ENCODE peak calls at places on chromosome 5, in nine cellular contexts. W is astrocyte of the spinal cord, S is sigmoid colon, M is GM10248, C is IMR-90, K is GM13977, Y is progenitor cell of endocrine pancreas, G is WTC11, Q is esophagus squamous epithelium. E is an unnamed sample.

GRCh38 chr5:135800656-135801055 is 33.8 kb upstream of the SLC25A48 start:
- DNase-seq in W (no peak), S (no peak), M (no peak), C (no peak), K (no peak), Y (no peak), G (no peak), Q (no peak), E (no peak)

GRCh38 chr5:94385767-94386166 is 232.6 kb downstream of the KIAA0825 start:
- DNase-seq in W (no peak), S (no peak), M (no peak), C (no peak), K (no peak), Y (no peak), G (no peak), Q (no peak), E (no peak)

GRCh38 chr5:68504306-68504705 is 288.8 kb downstream of the PIK3R1 start:
- DNase-seq in W (no peak), S (no peak), M (no peak), C (no peak), K (no peak), Y (no peak), G (no peak), Q (no peak), E (no peak)

GRCh38 chr5:67003906-67004729 is 192.5 kb downstream of the CD180 start:
- DNase-seq in W (peak), S (peak), M (peak), C (peak), K (peak), Y (peak), G (peak), Q (peak), E (peak)

GRCh38 chr5:55603947-55604346 is 69.2 kb upstream of the PLPP1 start:
- DNase-seq in W (peak), S (no peak), M (no peak), C (peak), K (no peak), Y (no peak), G (no peak), Q (no peak), E (no peak)

GRCh38 chr5:139919308-139919707 is 123.7 kb downstream of the PSD2 start:
- DNase-seq in W (no peak), S (no peak), M (no peak), C (no peak), K (no peak), Y (no peak), G (no peak), Q (no peak), E (no peak)

GRCh38 chr5:21661129-21661528 is 1192.0 kb downstream of the CDH12 start:
- DNase-seq in W (no peak), S (no peak), M (no peak), C (peak), K (no peak), Y (no peak), G (no peak), Q (no peak), E (no peak)

GRCh38 chr5:53027913-53028312 is 38.8 kb downstream of the ITGA2 start:
- DNase-seq in W (peak), S (no peak), M (no peak), C (peak), K (no peak), Y (no peak), G (no peak), Q (no peak), E (no peak)

GRCh38 chr5:163661358-163661757 is 155.9 kb downstream of the MAT2B start:
- DNase-seq in W (no peak), S (no peak), M (no peak), C (no peak), K (no peak), Y (no peak), G (no peak), Q (no peak), E (no peak)

GRCh38 chr5:96431376-96432244 is 1.4 kb downstream of the PCSK1 start:
- DNase-seq in W (peak), S (no peak), M (peak), C (peak), K (no peak), Y (no peak), G (peak), Q (no peak), E (no peak)

GRCh38 chr5:147452137-147452838 is 57.6 kb downstream of the DPYSL3 start:
- DNase-seq in W (peak), S (peak), M (no peak), C (no peak), K (no peak), Y (no peak), G (peak), Q (no peak), E (no peak)

GRCh38 chr5:2602451-2603045 is 148.9 kb downstream of the IRX2 start:
- DNase-seq in W (no peak), S (no peak), M (no peak), C (no peak), K (no peak), Y (no peak), G (no peak), Q (no peak), E (no peak)

GRCh38 chr5:31942546-31942945 is 231.6 kb downstream of the GOLPH3 start:
- DNase-seq in W (no peak), S (no peak), M (no peak), C (peak), K (no peak), Y (no peak), G (no peak), Q (no peak), E (no peak)

GRCh38 chr5:39198080-39198479 is 21.3 kb downstream of the FYB1 start:
- DNase-seq in W (peak), S (no peak), M (no peak), C (no peak), K (no peak), Y (no peak), G (no peak), Q (no peak), E (no peak)

GRCh38 chr5:179154346-179154990 is 94.3 kb downstream of the ZNF354C start:
- DNase-seq in W (no peak), S (peak), M (no peak), C (no peak), K (no peak), Y (no peak), G (peak), Q (no peak), E (no peak)

GRCh38 chr5:74530316-74530917 is 110.1 kb downstream of the ENC1 start:
- DNase-seq in W (peak), S (no peak), M (no peak), C (peak), K (no peak), Y (no peak), G (no peak), Q (no peak), E (no peak)

GRCh38 chr5:72141440-72142271 is 34.4 kb downstream of the MAP1B start:
- DNase-seq in W (peak), S (no peak), M (no peak), C (peak), K (no peak), Y (no peak), G (no peak), Q (no peak), E (no peak)

GRCh38 chr5:60611099-60611719 is 88.8 kb downstream of the DEPDC1B start:
- DNase-seq in W (no peak), S (no peak), M (no peak), C (no peak), K (no peak), Y (no peak), G (no peak), Q (no peak), E (no peak)

GRCh38 chr5:119411935-119412623 is 40.2 kb upstream of the HSD17B4 start:
- DNase-seq in W (peak), S (peak), M (peak), C (peak), K (peak), Y (peak), G (peak), Q (no peak), E (peak)

GRCh38 chr5:115749016-115749415 is 67.4 kb downstream of the CDO1 start:
- DNase-seq in W (no peak), S (no peak), M (no peak), C (no peak), K (no peak), Y (no peak), G (no peak), Q (no peak), E (no peak)

GRCh38 chr5:10507575-10508024 is 56.3 kb upstream of the ANKRD33B start:
- DNase-seq in W (no peak), S (no peak), M (no peak), C (peak), K (no peak), Y (no peak), G (no peak), Q (no peak), E (no peak)

GRCh38 chr5:139660105-139660915 is 12.2 kb downstream of the CXXC5 start:
- DNase-seq in W (peak), S (peak), M (no peak), C (no peak), K (no peak), Y (no peak), G (no peak), Q (no peak), E (no peak)

GRCh38 chr5:54243483-54244080 is 66.8 kb downstream of the ARL15 start:
- DNase-seq in W (peak), S (no peak), M (peak), C (peak), K (peak), Y (peak), G (no peak), Q (no peak), E (peak)

GRCh38 chr5:143495823-143496275 is 92.4 kb upstream of the NR3C1 start:
- DNase-seq in W (peak), S (no peak), M (no peak), C (peak), K (no peak), Y (no peak), G (no peak), Q (no peak), E (no peak)

GRCh38 chr5:135158982-135159381 is 125.0 kb upstream of the PITX1 start:
- DNase-seq in W (no peak), S (no peak), M (no peak), C (no peak), K (no peak), Y (no peak), G (no peak), Q (no peak), E (no peak)

GRCh38 chr5:112935675-112936074 is 13.6 kb upstream of the REEP5 start:
- DNase-seq in W (no peak), S (no peak), M (no peak), C (peak), K (no peak), Y (no peak), G (no peak), Q (no peak), E (no peak)

GRCh38 chr5:67355135-67355729 is 158.6 kb upstream of the CD180 start:
- DNase-seq in W (no peak), S (no peak), M (no peak), C (no peak), K (no peak), Y (no peak), G (no peak), Q (no peak), E (no peak)

GRCh38 chr5:117405197-117405596 is 830.6 kb upstream of the SEMA6A start:
- DNase-seq in W (no peak), S (no peak), M (no peak), C (no peak), K (no peak), Y (no peak), G (no peak), Q (no peak), E (no peak)

GRCh38 chr5:72599519-72600400 is 92.5 kb upstream of the ZNF366 start:
- DNase-seq in W (peak), S (no peak), M (no peak), C (peak), K (no peak), Y (no peak), G (no peak), Q (no peak), E (no peak)

GRCh38 chr5:157388148-157388547 is 71.9 kb upstream of the NIPAL4 start:
- DNase-seq in W (no peak), S (no peak), M (no peak), C (peak), K (no peak), Y (no peak), G (no peak), Q (no peak), E (no peak)

GRCh38 chr5:133565993-133566392 is 46.3 kb downstream of the FSTL4 start:
- DNase-seq in W (peak), S (no peak), M (no peak), C (peak), K (no peak), Y (peak), G (peak), Q (no peak), E (peak)

GRCh38 chr5:42943931-42944631 is 96.0 kb downstream of the ANXA2R start:
- DNase-seq in W (peak), S (no peak), M (no peak), C (peak), K (no peak), Y (no peak), G (peak), Q (no peak), E (no peak)

GRCh38 chr5:10286552-10287227 is 21.0 kb downstream of the CMBL start:
- DNase-seq in W (no peak), S (peak), M (no peak), C (peak), K (no peak), Y (no peak), G (no peak), Q (no peak), E (no peak)

GRCh38 chr5:59640411-59640810 is 253.1 kb downstream of the PDE4D start:
- DNase-seq in W (peak), S (no peak), M (no peak), C (no peak), K (no peak), Y (no peak), G (no peak), Q (no peak), E (no peak)

GRCh38 chr5:16975950-16976624 is 40.0 kb upstream of the MYO10 start:
- DNase-seq in W (no peak), S (no peak), M (no peak), C (no peak), K (no peak), Y (no peak), G (no peak), Q (no peak), E (no peak)

GRCh38 chr5:167573274-167574127 is 717.9 kb upstream of the WWC1 start:
- DNase-seq in W (peak), S (no peak), M (no peak), C (peak), K (no peak), Y (no peak), G (peak), Q (no peak), E (peak)

GRCh38 chr5:167576928-167577327 is 714.5 kb upstream of the WWC1 start:
- DNase-seq in W (no peak), S (no peak), M (no peak), C (no peak), K (no peak), Y (no peak), G (no peak), Q (no peak), E (no peak)

GRCh38 chr5:167577616-167578015 is 713.8 kb upstream of the WWC1 start:
- DNase-seq in W (no peak), S (no peak), M (no peak), C (no peak), K (no peak), Y (no peak), G (no peak), Q (no peak), E (no peak)

GRCh38 chr5:167574381-167574780 is 717.1 kb upstream of the WWC1 start:
- DNase-seq in W (no peak), S (no peak), M (no peak), C (no peak), K (no peak), Y (no peak), G (no peak), Q (no peak), E (no peak)

GRCh38 chr5:167576126-167576525 is 715.3 kb upstream of the WWC1 start:
- DNase-seq in W (peak), S (no peak), M (no peak), C (no peak), K (no peak), Y (no peak), G (no peak), Q (no peak), E (no peak)
- TF ChIP-seq CTCF in W (peak), S (no peak), M (no peak), C (peak), K (no peak), Y (no peak), G (no peak), Q (no peak), E (no peak)

GRCh38 chr5:19554524-19554923 is 433.5 kb downstream of the CDH18 start:
- DNase-seq in W (no peak), S (no peak), M (no peak), C (no peak), K (no peak), Y (no peak), G (no peak), Q (no peak), E (no peak)
- TF ChIP-seq CTCF in W (no peak), S (no peak), M (no peak), C (no peak), K (peak), Y (peak), G (no peak), Q (no peak), E (no peak)

GRCh38 chr5:110869927-110870326 is 131.1 kb downstream of the SLC25A46 start:
- DNase-seq in W (no peak), S (no peak), M (no peak), C (no peak), K (no peak), Y (no peak), G (no peak), Q (no peak), E (no peak)

GRCh38 chr5:110865400-110866094 is 126.7 kb downstream of the SLC25A46 start:
- DNase-seq in W (peak), S (no peak), M (peak), C (peak), K (peak), Y (peak), G (peak), Q (no peak), E (peak)
- TF ChIP-seq CTCF in W (peak), S (no peak), M (peak), C (peak), K (peak), Y (peak), G (peak), Q (peak), E (peak)

DNA sequence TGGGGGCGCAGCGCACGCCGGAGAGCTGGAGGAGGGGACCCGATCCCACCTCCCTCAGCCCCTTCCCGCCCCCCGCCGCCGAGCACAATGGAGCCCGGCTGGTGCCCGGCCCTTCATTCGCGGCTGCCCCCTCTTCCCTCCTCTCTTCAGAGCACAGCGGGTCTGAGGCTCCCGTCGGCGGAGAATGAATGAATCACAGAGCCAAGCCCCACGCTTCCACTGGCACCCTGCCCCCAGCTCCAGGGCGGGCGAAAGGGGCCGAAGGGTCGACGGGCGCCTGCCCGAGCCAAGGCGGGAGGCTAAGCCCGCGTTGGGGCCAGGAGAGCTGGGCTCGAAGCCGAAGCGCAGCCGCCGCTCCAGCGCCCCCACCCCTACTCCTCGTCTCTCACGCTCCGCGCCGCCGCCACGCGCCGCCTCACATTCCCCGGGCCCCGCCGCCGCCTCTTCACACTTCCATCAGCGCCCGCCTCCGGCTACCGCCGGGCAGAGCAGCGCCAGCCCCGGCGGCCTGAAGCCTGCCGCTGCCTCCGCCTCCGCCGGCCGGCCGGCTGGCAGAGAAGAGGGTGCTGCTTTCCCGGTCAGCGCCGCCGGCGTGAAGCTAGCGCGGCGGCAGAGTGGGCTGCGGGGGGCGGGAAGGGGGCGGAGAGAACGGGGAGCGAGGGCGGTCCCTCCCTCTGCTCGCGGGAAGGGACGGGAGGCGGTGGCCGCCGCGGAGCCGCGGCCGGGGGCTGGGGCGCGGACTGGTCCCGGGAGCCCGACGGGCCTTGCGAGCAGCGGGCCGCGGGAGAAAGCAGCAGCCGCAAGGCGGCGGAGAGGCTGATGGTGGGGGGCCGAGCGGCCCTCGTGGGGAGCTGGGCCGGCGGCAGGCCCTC is at the start of gene HOMER1:
- DNase-seq in W (peak), S (peak), M (peak), C (peak), K (peak), Y (peak), G (peak), Q (no peak), E (peak)
- TF ChIP-seq CTCF in W (no peak), S (no peak), M (no peak), C (no peak), K (peak), Y (no peak), G (no peak), Q (peak), E (peak)

E was measured in neural crest cell.